ENCODE peak calls at places on chromosome 15, in six cellular contexts. One of them, this sample, is unnamed.

GRCh38 chr15:26013946-26014345 is 150.8 kb upstream of the ATP10A start:
- DNase-seq in HepG2: no peak
- DNase-seq in GM12878: no peak
- DNase-seq in K562: no peak
- DNase-seq in H1: no peak
- DNase-seq in GM12892: no peak
- DNase-seq in this sample: no peak

GRCh38 chr15:72199721-72200212 is 2.2 kb upstream of the GRAMD2A start:
- DNase-seq in HepG2: peak; percentile 76
- DNase-seq in H1: no peak
- DNase-seq in GM12892: peak; percentile 73
- DNase-seq in K562: peak; percentile 71
- DNase-seq in GM12878: peak; percentile 36
- DNase-seq in this sample: peak; percentile 68

GRCh38 chr15:89028036-89028435 is 60.2 kb upstream of the ABHD2 start:
- DNase-seq in H1: no peak
- DNase-seq in GM12878: no peak
- DNase-seq in GM12892: no peak
- DNase-seq in K562: no peak
- DNase-seq in HepG2: no peak
- DNase-seq in this sample: no peak

GRCh38 chr15:53448215-53449001 is 311.1 kb downstream of the WDR72 start:
- DNase-seq in H1: no peak
- DNase-seq in GM12878: no peak
- DNase-seq in GM12892: no peak
- DNase-seq in K562: no peak
- DNase-seq in HepG2: no peak
- DNase-seq in this sample: no peak

GRCh38 chr15:56445746-56446145 is 19.2 kb downstream of the MNS1 start:
- DNase-seq in GM12878: no peak
- DNase-seq in K562: no peak
- DNase-seq in GM12892: no peak
- DNase-seq in HepG2: no peak
- DNase-seq in H1: no peak
- DNase-seq in this sample: no peak

GRCh38 chr15:86089422-86089821 is 9.8 kb downstream of the AGBL1 start:
- DNase-seq in GM12878: no peak
- DNase-seq in GM12892: no peak
- DNase-seq in HepG2: no peak
- DNase-seq in H1: no peak
- DNase-seq in K562: no peak
- DNase-seq in this sample: no peak

GRCh38 chr15:70264014-70264492 is 166.3 kb upstream of the TLE3 start:
- DNase-seq in HepG2: no peak
- DNase-seq in H1: no peak
- DNase-seq in GM12892: no peak
- DNase-seq in K562: no peak
- DNase-seq in GM12878: no peak
- DNase-seq in this sample: no peak

GRCh38 chr15:78298983-78299301 is 467 bp downstream of the SKIC8 start:
- DNase-seq in K562: no peak
- DNase-seq in GM12878: no peak
- DNase-seq in HepG2: no peak
- DNase-seq in GM12892: no peak
- DNase-seq in H1: no peak
- DNase-seq in this sample: no peak

GRCh38 chr15:71228403-71228802 is 113.1 kb downstream of the THSD4 start:
- DNase-seq in GM12878: no peak
- DNase-seq in GM12892: no peak
- DNase-seq in H1: no peak
- DNase-seq in K562: no peak
- DNase-seq in HepG2: no peak
- DNase-seq in this sample: no peak

GRCh38 chr15:62691008-62691407 is 351.5 kb upstream of the TPM1 start:
- DNase-seq in HepG2: no peak
- DNase-seq in GM12892: no peak
- DNase-seq in K562: no peak
- DNase-seq in H1: no peak
- DNase-seq in GM12878: no peak
- DNase-seq in this sample: no peak

GRCh38 chr15:94306700-94307650 is 75.6 kb downstream of the MCTP2 start:
- DNase-seq in H1: no peak
- DNase-seq in K562: no peak
- DNase-seq in HepG2: no peak
- DNase-seq in GM12892: no peak
- DNase-seq in GM12878: peak; percentile 78
- DNase-seq in this sample: peak; percentile 8

GRCh38 chr15:100249096-100249815 is 92.5 kb downstream of the ADAMTS17 start:
- DNase-seq in K562: no peak
- DNase-seq in HepG2: no peak
- DNase-seq in GM12878: no peak
- DNase-seq in H1: no peak
- DNase-seq in GM12892: no peak
- DNase-seq in this sample: no peak

GRCh38 chr15:69305204-69305931 is 6.7 kb downstream of the PAQR5 start:
- DNase-seq in GM12878: no peak
- DNase-seq in HepG2: peak; percentile 52
- DNase-seq in GM12892: no peak
- DNase-seq in K562: peak; percentile 66
- DNase-seq in H1: peak; percentile 21
- DNase-seq in this sample: no peak

GRCh38 chr15:27133244-27133643 is 162.3 kb downstream of the GABRG3 start:
- DNase-seq in H1: no peak
- DNase-seq in HepG2: no peak
- DNase-seq in K562: no peak
- DNase-seq in GM12892: no peak
- DNase-seq in GM12878: no peak
- DNase-seq in this sample: no peak

GRCh38 chr15:66593219-66593780 is 27.5 kb upstream of the LCTL start:
- DNase-seq in GM12878: no peak
- DNase-seq in GM12892: no peak
- DNase-seq in HepG2: no peak
- DNase-seq in K562: no peak
- DNase-seq in H1: no peak
- DNase-seq in this sample: no peak

GRCh38 chr15:50166216-50166615 is 15.8 kb upstream of the SLC27A2 start:
- DNase-seq in HepG2: no peak
- DNase-seq in K562: no peak
- DNase-seq in GM12892: no peak
- DNase-seq in GM12878: no peak
- DNase-seq in H1: no peak
- DNase-seq in this sample: no peak

GRCh38 chr15:69845159-69845558 is 252.6 kb downstream of the TLE3 start:
- DNase-seq in GM12892: no peak
- DNase-seq in H1: no peak
- DNase-seq in GM12878: no peak
- DNase-seq in HepG2: no peak
- DNase-seq in K562: no peak
- DNase-seq in this sample: no peak

GRCh38 chr15:84929795-84930371 is 45.4 kb downstream of the SLC28A1 start:
- DNase-seq in GM12878: no peak
- DNase-seq in K562: peak; percentile 67
- DNase-seq in GM12892: no peak
- DNase-seq in H1: no peak
- DNase-seq in HepG2: peak; percentile 90
- DNase-seq in this sample: no peak

GRCh38 chr15:51128701-51129100 is 34.0 kb upstream of the TNFAIP8L3 start:
- DNase-seq in H1: no peak
- DNase-seq in GM12878: no peak
- DNase-seq in GM12892: no peak
- DNase-seq in HepG2: no peak
- DNase-seq in K562: no peak
- DNase-seq in this sample: no peak

GRCh38 chr15:88636039-88636438 is 2.8 kb upstream of the ISG20 start:
- DNase-seq in HepG2: no peak
- DNase-seq in K562: no peak
- DNase-seq in GM12878: no peak
- DNase-seq in GM12892: no peak
- DNase-seq in H1: no peak
- DNase-seq in this sample: no peak

GRCh38 chr15:66748320-66748779 is 46.3 kb downstream of the SMAD6 start:
- DNase-seq in H1: peak; percentile 46
- DNase-seq in GM12878: no peak
- DNase-seq in GM12892: no peak
- DNase-seq in HepG2: no peak
- DNase-seq in K562: no peak
- DNase-seq in this sample: no peak

DNA sequence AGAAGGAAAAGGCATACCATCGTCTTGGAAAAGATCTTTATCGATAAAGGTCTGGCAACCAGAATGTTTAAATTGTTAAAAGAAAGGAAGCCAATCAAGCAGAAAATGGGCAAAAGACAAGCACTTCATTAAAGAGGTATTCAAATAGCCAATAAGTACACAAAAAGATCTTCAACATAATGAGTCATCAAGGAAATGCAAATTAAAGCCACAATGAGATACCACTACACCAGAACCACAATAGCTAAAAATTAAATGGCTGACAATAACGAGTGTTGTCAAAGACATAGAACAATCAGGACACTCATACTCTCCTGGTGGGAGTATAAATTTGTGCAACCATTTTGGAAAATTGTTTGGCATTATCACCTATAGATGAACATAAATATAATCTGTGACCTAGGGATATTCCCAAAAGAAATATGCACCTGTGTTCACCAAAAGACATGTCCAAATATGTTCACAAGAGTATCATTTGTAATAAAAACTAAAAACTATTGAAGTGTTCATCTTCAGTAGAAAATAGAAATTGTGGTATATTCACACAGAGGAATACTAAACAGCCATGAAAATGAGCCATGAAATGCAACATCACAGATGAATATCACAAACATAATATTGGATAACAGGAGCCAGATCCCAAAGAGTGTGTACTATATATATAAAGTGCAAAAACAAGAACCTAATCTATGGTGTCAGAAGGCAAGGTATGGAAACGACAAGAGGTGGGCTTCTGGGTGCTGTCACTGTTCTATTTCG is 14.4 kb upstream of the BTBD1 start:
- DNase-seq in GM12878: no peak
- DNase-seq in H1: no peak
- DNase-seq in K562: no peak
- DNase-seq in HepG2: no peak
- DNase-seq in GM12892: no peak
- DNase-seq in this sample: no peak
- TF ChIP-seq POLR2A in GM12878: no peak
- TF ChIP-seq POLR2A in H1: no peak
- TF ChIP-seq POLR2A in K562: no peak
- TF ChIP-seq POLR2A in HepG2: no peak
- TF ChIP-seq POLR2A in GM12892: no peak
- TF ChIP-seq POLR2A in this sample: no peak

GRCh38 chr15:41289953-41290352 is 42.4 kb downstream of the OIP5 start:
- DNase-seq in HepG2: no peak
- DNase-seq in GM12878: no peak
- DNase-seq in K562: no peak
- DNase-seq in H1: no peak
- DNase-seq in GM12892: no peak
- DNase-seq in this sample: no peak
- TF ChIP-seq TAF1 in HepG2: no peak
- TF ChIP-seq TAF1 in GM12878: no peak
- TF ChIP-seq TAF1 in K562: no peak
- TF ChIP-seq TAF1 in H1: no peak
- TF ChIP-seq TAF1 in GM12892: no peak
- TF ChIP-seq TAF1 in this sample: no peak

GRCh38 chr15:74324714-74325113 is 42.7 kb downstream of the CYP11A1 start:
- DNase-seq in H1: no peak
- DNase-seq in HepG2: no peak
- DNase-seq in K562: no peak
- DNase-seq in GM12892: no peak
- DNase-seq in GM12878: no peak
- DNase-seq in this sample: no peak
- TF ChIP-seq POLR2A in H1: no peak
- TF ChIP-seq POLR2A in HepG2: no peak
- TF ChIP-seq POLR2A in K562: no peak
- TF ChIP-seq POLR2A in GM12892: no peak
- TF ChIP-seq POLR2A in GM12878: no peak
- TF ChIP-seq POLR2A in this sample: no peak

GRCh38 chr15:74723754-74724334 is 1.5 kb downstream of the CYP1A1 start:
- DNase-seq in GM12892: no peak
- DNase-seq in GM12878: no peak
- DNase-seq in H1: no peak
- DNase-seq in HepG2: peak; percentile 82
- DNase-seq in K562: peak; percentile 64
- DNase-seq in this sample: peak; percentile 48
- TF ChIP-seq TAF1 in GM12892: no peak
- TF ChIP-seq TAF1 in GM12878: no peak
- TF ChIP-seq TAF1 in H1: no peak
- TF ChIP-seq TAF1 in HepG2: no peak
- TF ChIP-seq TAF1 in K562: no peak
- TF ChIP-seq TAF1 in this sample: no peak

GRCh38 chr15:39783244-39783820 is 691 bp upstream of the FSIP1 start:
- DNase-seq in H1: no peak
- DNase-seq in K562: no peak
- DNase-seq in HepG2: no peak
- DNase-seq in GM12878: no peak
- DNase-seq in GM12892: no peak
- DNase-seq in this sample: no peak

GRCh38 chr15:39781967-39782292 is 711 bp downstream of the FSIP1 start:
- DNase-seq in HepG2: no peak
- DNase-seq in H1: no peak
- DNase-seq in K562: no peak
- DNase-seq in GM12892: no peak
- DNase-seq in GM12878: no peak
- DNase-seq in this sample: no peak

GRCh38 chr15:39781147-39781966 is 1.3 kb downstream of the FSIP1 start:
- DNase-seq in GM12878: no peak
- DNase-seq in K562: no peak
- DNase-seq in GM12892: no peak
- DNase-seq in H1: no peak
- DNase-seq in HepG2: no peak
- DNase-seq in this sample: no peak

GRCh38 chr15:39784125-39784524 is 1.5 kb upstream of the FSIP1 start:
- DNase-seq in H1: no peak
- DNase-seq in GM12878: no peak
- DNase-seq in HepG2: no peak
- DNase-seq in K562: no peak
- DNase-seq in GM12892: no peak
- DNase-seq in this sample: no peak

GRCh38 chr15:39782441-39783138 is at the start of gene FSIP1:
- DNase-seq in H1: peak; percentile 76
- DNase-seq in HepG2: peak; percentile 93
- DNase-seq in K562: peak; percentile 98
- DNase-seq in GM12892: peak; percentile 91
- DNase-seq in GM12878: peak; percentile 86
- DNase-seq in this sample: peak; percentile 91
- TF ChIP-seq POLR2A in H1: peak; percentile 80
- TF ChIP-seq POLR2A in HepG2: peak; percentile 75
- TF ChIP-seq POLR2A in K562: peak; percentile 76
- TF ChIP-seq POLR2A in GM12892: peak; percentile 89
- TF ChIP-seq POLR2A in GM12878: peak; percentile 93
- TF ChIP-seq POLR2A in this sample: peak; percentile 84